ENCODE peak calls at places on chromosomes 2 and 18, in eight cellular contexts. Q is NCI-H2081; R is mesendoderm; W is activated T-cell treated with anti-CD3 and anti-CD28 coated beads, Interleukin-2, amount 50 U/mL, for 48 hours; I is neural crest cell; H is NCI-H510A treated with DMSO at 0.1 percent for 48 hours; V is NCI-H187; O is RWPE1. B is an unnamed sample.

GRCh38 chr2:16661536-16661935 is 4.1 kb downstream of the CYRIA start:
- DNase-seq in Q (no peak), R (no peak), W (no peak), I (no peak), H (no peak), V (no peak), O (no peak), B (no peak)

GRCh38 chr18:38077219-38077618 is 511.6 kb upstream of the CELF4 start:
- DNase-seq in Q (no peak), R (peak), W (no peak), I (no peak), H (no peak), V (no peak), O (no peak), B (peak)

GRCh38 chr2:175063741-175064140 is 58.6 kb upstream of the CHN1 start:
- DNase-seq in Q (no peak), R (no peak), W (no peak), I (no peak), H (peak), V (no peak), O (peak), B (no peak)

GRCh38 chr2:178280261-178280852 is 86.0 kb downstream of the OSBPL6 start:
- DNase-seq in Q (peak), R (peak), W (no peak), I (peak), H (peak), V (no peak), O (peak), B (peak)

GRCh38 chr2:71340176-71340575 is 8.6 kb downstream of the ZNF638 start:
- DNase-seq in Q (no peak), R (no peak), W (no peak), I (no peak), H (no peak), V (no peak), O (no peak), B (no peak)

GRCh38 chr2:96916156-96917007 is 46.5 kb upstream of the SEMA4C start:
- DNase-seq in Q (no peak), R (no peak), W (no peak), I (no peak), H (no peak), V (no peak), O (no peak), B (peak)

GRCh38 chr2:164257794-164258193 is 363.5 kb downstream of the GRB14 start:
- DNase-seq in Q (peak), R (no peak), W (no peak), I (no peak), H (no peak), V (no peak), O (no peak), B (no peak)

GRCh38 chr2:129482626-129483025 is 496.8 kb upstream of the RAB6C start:
- DNase-seq in Q (no peak), R (no peak), W (no peak), I (no peak), H (no peak), V (no peak), O (no peak), B (no peak)

GRCh38 chr2:127082974-127083373 is 24.0 kb downstream of the BIN1 start:
- DNase-seq in Q (no peak), R (no peak), W (no peak), I (no peak), H (no peak), V (no peak), O (no peak), B (no peak)

GRCh38 chr2:9709539-9710285 is 78.9 kb upstream of the YWHAQ start:
- DNase-seq in Q (no peak), R (no peak), W (peak), I (no peak), H (no peak), V (no peak), O (no peak), B (no peak)

GRCh38 chr2:161586517-161587167 is 37.6 kb upstream of the SLC4A10 start:
- DNase-seq in Q (peak), R (peak), W (no peak), I (no peak), H (peak), V (no peak), O (peak), B (peak)

GRCh38 chr18:58580623-58581022 is 48.3 kb downstream of the ALPK2 start:
- DNase-seq in Q (no peak), R (peak), W (no peak), I (no peak), H (no peak), V (no peak), O (no peak), B (no peak)

GRCh38 chr2:47250576-47251403 is 95.7 kb upstream of the STPG4 start:
- DNase-seq in Q (peak), R (no peak), W (no peak), I (no peak), H (peak), V (peak), O (peak), B (no peak)

GRCh38 chr2:12416600-12416999 is 300.1 kb upstream of the TRIB2 start:
- DNase-seq in Q (no peak), R (peak), W (peak), I (no peak), H (no peak), V (no peak), O (no peak), B (no peak)

GRCh38 chr2:237486334-237486818 is 675 bp upstream of the MLPH start:
- DNase-seq in Q (no peak), R (peak), W (no peak), I (no peak), H (peak), V (no peak), O (no peak), B (no peak)

GRCh38 chr2:20191714-20192569 is 33.0 kb downstream of the SDC1 start:
- DNase-seq in Q (no peak), R (no peak), W (no peak), I (no peak), H (no peak), V (no peak), O (no peak), B (no peak)

GRCh38 chr18:3985664-3986063 is 469.4 kb downstream of the DLGAP1 start:
- DNase-seq in Q (no peak), R (no peak), W (no peak), I (no peak), H (no peak), V (no peak), O (peak), B (no peak)

GRCh38 chr18:30446605-30447004 is 595.9 kb downstream of the DSC3 start:
- DNase-seq in Q (no peak), R (no peak), W (no peak), I (no peak), H (no peak), V (no peak), O (no peak), B (no peak)

GRCh38 chr2:234995332-234996007 is 43.7 kb downstream of the SH3BP4 start:
- DNase-seq in Q (no peak), R (no peak), W (no peak), I (no peak), H (no peak), V (no peak), O (no peak), B (no peak)

GRCh38 chr18:30234755-30235154 is 807.8 kb downstream of the DSC3 start:
- DNase-seq in Q (no peak), R (peak), W (no peak), I (no peak), H (no peak), V (no peak), O (no peak), B (no peak)

B was measured in RKO.